ENCODE peak calls at places on chromosome 15, in nine cellular contexts. T is fibroblast of mammary gland; J is Caco-2; U is T-helper 9 cell; M is activated CD8-positive, alpha-beta memory T cell treated with anti-CD3 and anti-CD28 coated beads for 1 hour; V is C1 segment of cervical spinal cord; G is germinal center; B is brain microvascular endothelial cell; I is GOT3. L is an unnamed sample.
A peak's percentile ranks its signal among the peaks of the same experiment; 100 is the strongest.

GRCh38 chr15:76667943-76668715 is 237.0 kb downstream of the SCAPER start:
- DNase-seq in T (no peak), J (no peak), U (no peak), M (no peak), V (no peak), G (no peak), B (no peak), I (no peak), L (no peak)

GRCh38 chr15:68676011-68676605 is 97.3 kb downstream of the CORO2B start:
- DNase-seq in T (peak; percentile 12), J (no peak), U (no peak), M (no peak), V (no peak), G (no peak), B (no peak), I (no peak), L (no peak)

GRCh38 chr15:62809106-62809967 is 233.2 kb upstream of the TPM1 start:
- DNase-seq in T (peak; percentile 74), J (peak; percentile 32), U (no peak), M (no peak), V (no peak), G (no peak), B (peak; percentile 31), I (no peak), L (no peak)

GRCh38 chr15:71385469-71385868 is 270.2 kb downstream of the THSD4 start:
- DNase-seq in T (no peak), J (no peak), U (no peak), M (no peak), V (peak; percentile 1), G (no peak), B (no peak), I (no peak), L (no peak)

GRCh38 chr15:25597576-25597975 is 158.8 kb upstream of the UBE3A start:
- DNase-seq in T (peak; percentile 2), J (no peak), U (no peak), M (no peak), V (no peak), G (no peak), B (no peak), I (no peak), L (no peak)

GRCh38 chr15:68586274-68586961 is 7.6 kb downstream of the CORO2B start:
- DNase-seq in T (peak; percentile 98), J (peak; percentile 20), U (no peak), M (no peak), V (no peak), G (no peak), B (peak; percentile 53), I (no peak), L (no peak)

GRCh38 chr15:69143756-69144436 is 16.5 kb upstream of the GLCE start:
- DNase-seq in T (no peak), J (no peak), U (no peak), M (no peak), V (no peak), G (no peak), B (no peak), I (no peak), L (no peak)

GRCh38 chr15:62835351-62835750 is 207.2 kb upstream of the TPM1 start:
- DNase-seq in T (no peak), J (no peak), U (no peak), M (no peak), V (no peak), G (no peak), B (no peak), I (no peak), L (no peak)

GRCh38 chr15:65512189-65512588 is 5.3 kb downstream of the DPP8 start:
- DNase-seq in T (no peak), J (no peak), U (no peak), M (no peak), V (no peak), G (no peak), B (no peak), I (no peak), L (no peak)

GRCh38 chr15:41018534-41018933 is 65.3 kb downstream of the CHAC1 start:
- DNase-seq in T (no peak), J (peak; percentile 54), U (no peak), M (no peak), V (no peak), G (no peak), B (no peak), I (no peak), L (no peak)

L was measured in NCI-H1930.